ENCODE peak calls at places on chromosomes 4 and X, in six cellular contexts. I, G, F, Z, X and A are unnamed samples.

GRCh38 chr4:176383273-176384077 is 63.7 kb downstream of the SPCS3 start:
- DNase-seq in I (no peak), G (no peak), F (no peak), Z (no peak), X (peak), A (no peak)

GRCh38 chr4:139553751-139554670 is 2.0 kb downstream of the SETD7 start:
- DNase-seq in I (no peak), G (no peak), F (no peak), Z (no peak), X (no peak), A (no peak)

GRCh38 chr4:8132400-8132799 is 26.2 kb downstream of the ABLIM2 start:
- DNase-seq in I (no peak), G (no peak), F (no peak), Z (no peak), X (no peak), A (no peak)

GRCh38 chr4:108068422-108068821 is 78.7 kb downstream of the HADH start:
- DNase-seq in I (no peak), G (no peak), F (no peak), Z (no peak), X (peak), A (no peak)

GRCh38 chr4:40963912-40964478 is 214.2 kb downstream of the NSUN7 start:
- DNase-seq in I (no peak), G (no peak), F (no peak), Z (no peak), X (no peak), A (no peak)

GRCh38 chr4:168651374-168651773 is 154.5 kb downstream of the PALLD start:
- DNase-seq in I (no peak), G (no peak), F (no peak), Z (no peak), X (no peak), A (no peak)

GRCh38 chr4:26003072-26003471 is 89.1 kb downstream of the SMIM20 start:
- DNase-seq in I (no peak), G (no peak), F (no peak), Z (no peak), X (no peak), A (no peak)

GRCh38 chrX:155612312-155613224 is at the start of gene TMLHE:
- DNase-seq in I (peak), G (peak), F (peak), Z (peak), X (peak), A (no peak)

GRCh38 chr4:5750052-5750950 is 39.3 kb downstream of the EVC start:
- DNase-seq in I (no peak), G (no peak), F (no peak), Z (no peak), X (peak), A (no peak)

GRCh38 chr4:106614446-106614845 is 245.9 kb upstream of the GIMD1 start:
- DNase-seq in I (no peak), G (no peak), F (no peak), Z (no peak), X (no peak), A (no peak)

GRCh38 chrX:103793541-103793932 is 16.9 kb downstream of the PLP1 start:
- DNase-seq in I (no peak), G (no peak), F (no peak), Z (no peak), X (peak), A (no peak)

GRCh38 chr4:105969575-105969974 is 74.3 kb downstream of the NPNT start:
- DNase-seq in I (no peak), G (no peak), F (no peak), Z (no peak), X (no peak), A (no peak)

GRCh38 chrX:80812176-80812575 is 2.5 kb upstream of the BRWD3 start:
- DNase-seq in I (peak), G (peak), F (peak), Z (no peak), X (peak), A (no peak)

DNA sequence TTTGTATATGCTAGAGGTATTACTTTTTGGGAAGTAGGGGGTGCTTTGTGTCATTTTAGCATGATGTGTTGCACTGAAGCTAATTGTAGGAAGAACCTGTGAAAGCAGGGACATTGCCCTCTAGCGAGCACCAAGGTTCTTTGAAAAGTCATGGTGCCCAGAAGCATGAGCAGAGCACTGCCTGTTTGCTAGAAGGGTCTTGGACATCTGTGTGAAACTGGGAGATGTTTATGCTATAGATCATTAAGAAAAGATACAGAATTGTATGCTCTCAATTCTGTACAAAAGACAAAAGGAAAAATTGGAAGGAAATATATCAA is 14.7 kb downstream of the GRPR start:
- DNase-seq in I (peak), G (no peak), F (no peak), Z (no peak), X (peak), A (no peak)
- TF ChIP-seq CTCF in I (no peak), G (no peak), F (peak), Z (no peak), X (peak), A (no peak)

GRCh38 chrX:112048707-112049106 is 33.9 kb downstream of the TRPC5 start:
- DNase-seq in I (peak), G (no peak), F (peak), Z (no peak), X (no peak), A (no peak)

GRCh38 chrX:112043997-112044396 is 38.6 kb downstream of the TRPC5 start:
- DNase-seq in I (no peak), G (no peak), F (no peak), Z (no peak), X (peak), A (no peak)
- TF ChIP-seq CTCF in I (peak), G (no peak), F (peak), Z (no peak), X (no peak), A (no peak)

GRCh38 chrX:30821116-30821515 is 67.9 kb downstream of the TAB3 start:
- DNase-seq in I (no peak), G (no peak), F (no peak), Z (no peak), X (no peak), A (no peak)
- TF ChIP-seq CTCF in I (no peak), G (no peak), F (no peak), Z (no peak), X (no peak), A (no peak)

GRCh38 chr4:154084864-154085263 is 296.0 kb upstream of the SFRP2 start:
- DNase-seq in I (no peak), G (no peak), F (no peak), Z (no peak), X (no peak), A (no peak)

GRCh38 chr4:154081391-154081790 is 292.5 kb upstream of the SFRP2 start:
- DNase-seq in I (no peak), G (no peak), F (no peak), Z (no peak), X (no peak), A (no peak)

GRCh38 chr4:154078504-154079350 is 289.8 kb upstream of the SFRP2 start:
- DNase-seq in I (no peak), G (no peak), F (no peak), Z (no peak), X (no peak), A (no peak)

GRCh38 chr4:154086247-154086646 is 297.4 kb upstream of the SFRP2 start:
- DNase-seq in I (no peak), G (no peak), F (no peak), Z (no peak), X (no peak), A (no peak)

GRCh38 chr4:154082760-154083530 is 294.1 kb upstream of the SFRP2 start:
- DNase-seq in I (no peak), G (no peak), F (peak), Z (no peak), X (no peak), A (no peak)
- TF ChIP-seq CTCF in I (no peak), G (no peak), F (peak), Z (no peak), X (peak), A (no peak)

DNA sequence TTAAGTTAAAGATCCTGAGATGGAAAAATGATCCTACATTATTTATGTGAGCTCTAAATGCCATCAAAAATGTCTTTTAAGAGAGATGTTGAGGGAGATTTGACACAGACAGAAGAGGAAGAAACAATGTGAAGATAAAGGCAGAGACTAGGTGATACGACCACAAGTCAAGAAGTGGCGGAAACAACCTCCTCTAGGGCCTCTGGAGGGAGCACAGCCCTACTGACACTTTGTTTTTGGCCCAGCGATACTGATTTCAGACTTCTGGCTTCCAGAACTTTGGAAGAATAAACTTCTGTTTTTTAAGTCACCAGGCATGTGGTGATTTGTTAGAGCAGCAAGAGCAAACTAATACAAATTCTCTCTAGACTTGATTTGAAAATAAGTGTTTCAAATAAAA is 1216.1 kb downstream of the FSTL5 start:
- DNase-seq in I (no peak), G (no peak), F (no peak), Z (no peak), X (no peak), A (no peak)
- TF ChIP-seq CTCF in I (no peak), G (no peak), F (peak), Z (no peak), X (no peak), A (no peak)

DNA sequence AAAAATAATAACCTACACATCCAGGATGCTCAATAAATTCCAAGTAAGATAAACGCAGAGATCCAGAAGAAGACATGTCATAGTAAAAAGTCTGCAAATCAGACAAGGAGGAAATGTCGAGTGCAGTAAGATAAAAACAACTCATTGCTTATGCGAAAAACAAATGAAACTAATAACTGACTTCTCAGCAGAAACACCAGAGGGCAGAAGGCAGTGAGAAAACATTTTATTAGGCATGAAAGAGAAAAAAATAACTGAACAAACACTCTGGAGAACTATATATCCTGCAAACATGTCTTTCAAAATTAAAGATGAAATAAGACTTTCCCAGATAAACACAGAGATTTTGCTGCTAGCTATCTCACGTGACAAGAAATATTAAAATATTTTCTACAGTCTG is 201.3 kb upstream of the CTSO start:
- DNase-seq in I (no peak), G (no peak), F (no peak), Z (no peak), X (peak), A (no peak)
- TF ChIP-seq CTCF in I (no peak), G (no peak), F (peak), Z (no peak), X (peak), A (no peak)

DNA sequence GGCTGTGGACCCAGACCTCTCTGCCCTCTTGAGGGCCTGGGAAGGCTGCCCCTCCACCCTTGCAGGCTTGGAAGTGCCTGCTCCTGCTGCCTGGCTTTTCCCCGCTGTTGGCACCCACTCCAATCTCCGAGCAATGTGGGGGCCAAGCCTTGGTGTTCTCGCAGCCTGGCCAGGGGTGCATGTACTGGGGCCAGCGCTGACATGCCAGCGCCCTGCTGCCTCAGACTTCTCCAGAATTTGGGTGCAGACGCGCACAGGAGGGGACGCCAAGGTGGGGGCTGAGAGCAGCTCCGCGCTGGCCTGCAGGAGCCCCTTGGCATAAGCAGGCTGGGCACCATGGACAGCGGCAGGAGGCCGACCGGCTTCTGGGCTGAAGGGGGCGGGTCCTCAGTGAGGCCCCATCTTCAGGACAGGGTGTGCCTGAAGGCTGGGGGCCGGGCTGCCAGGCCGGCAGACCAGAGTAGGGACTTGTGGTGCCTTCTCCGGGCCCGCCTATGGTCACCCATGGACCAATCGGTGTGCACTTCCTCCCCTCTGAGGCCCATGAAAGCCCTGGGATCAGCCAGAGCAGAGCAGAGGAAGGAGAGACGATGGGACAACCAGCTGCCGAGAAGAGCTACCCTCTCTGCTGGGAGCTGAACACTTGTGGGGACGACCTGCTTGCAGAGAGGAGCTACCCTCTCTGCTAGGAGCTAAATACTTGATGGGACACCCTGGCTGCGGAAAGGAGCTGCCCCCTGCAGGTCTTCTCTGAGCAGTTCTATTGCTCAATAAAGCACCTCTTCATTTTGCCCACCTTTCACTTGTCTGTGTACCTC is 118.3 kb downstream of the DNAAF6 start:
- DNase-seq in I (peak), G (no peak), F (peak), Z (peak), X (peak), A (no peak)
- TF ChIP-seq CTCF in I (no peak), G (no peak), F (peak), Z (no peak), X (peak), A (no peak)

DNA sequence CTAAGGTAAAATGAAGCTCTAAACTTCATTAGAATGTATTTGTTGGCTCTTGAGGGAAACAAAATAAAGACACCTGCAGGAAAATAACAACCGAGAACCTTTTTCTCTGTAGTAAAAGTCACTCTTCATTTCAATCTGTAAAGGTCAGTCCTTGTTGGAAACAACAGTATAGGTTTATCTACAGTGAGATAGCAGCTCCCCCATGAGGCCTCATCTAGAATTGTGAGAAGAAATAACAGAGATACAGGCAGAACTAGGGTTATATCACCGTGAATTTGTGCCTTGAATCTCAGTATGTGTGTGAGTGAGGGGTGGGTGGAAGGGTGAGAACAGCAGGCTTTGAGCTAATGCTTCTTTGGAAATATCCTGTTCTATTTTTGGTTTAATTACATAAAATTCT is 107.8 kb upstream of the FMR1 start:
- DNase-seq in I (peak), G (no peak), F (no peak), Z (no peak), X (peak), A (no peak)
- TF ChIP-seq CTCF in I (no peak), G (no peak), F (peak), Z (no peak), X (no peak), A (no peak)

GRCh38 chrX:96181571-96181970 is 503.1 kb upstream of the DIAPH2 start:
- DNase-seq in I (no peak), G (no peak), F (peak), Z (no peak), X (no peak), A (no peak)

GRCh38 chrX:96182366-96182765 is 502.3 kb upstream of the DIAPH2 start:
- DNase-seq in I (peak), G (no peak), F (peak), Z (no peak), X (peak), A (no peak)

GRCh38 chrX:96183843-96184242 is 500.8 kb upstream of the DIAPH2 start:
- DNase-seq in I (no peak), G (no peak), F (no peak), Z (no peak), X (peak), A (no peak)
- TF ChIP-seq CTCF in I (no peak), G (no peak), F (peak), Z (peak), X (peak), A (no peak)